ENCODE peak calls at places on chromosomes 1 and 21, in four cellular contexts. X is mesenchymal stem cell, S is H1, E is trophoblast cell. K is an unnamed sample.

GRCh38 chr1:98870959-98871903 is 133.4 kb downstream of the PLPPR5 start:
- DNase-seq in X (no peak), S (no peak), E (no peak), K (no peak)

GRCh38 chr1:205714190-205714905 is 34.0 kb upstream of the SLC45A3 start:
- DNase-seq in X (peak; percentile 39), S (no peak), E (peak; percentile 17), K (no peak)

GRCh38 chr1:183024352-183025337 is 1.4 kb downstream of the LAMC1 start:
- DNase-seq in X (peak; percentile 45), S (no peak), E (no peak), K (peak; percentile 14)

GRCh38 chr1:29245876-29246275 is 9.6 kb downstream of the PTPRU start:
- DNase-seq in X (peak; percentile 37), S (no peak), E (no peak), K (no peak)

GRCh38 chr1:63746129-63746864 is 27.5 kb upstream of the ROR1 start:
- DNase-seq in X (peak; percentile 45), S (no peak), E (no peak), K (no peak)

GRCh38 chr1:54558434-54559030 is 10.5 kb downstream of the ACOT11 start:
- DNase-seq in X (peak; percentile 9), S (no peak), E (no peak), K (no peak)

GRCh38 chr1:205229916-205230700 is 2.4 kb downstream of the TMCC2 start:
- DNase-seq in X (peak; percentile 15), S (no peak), E (no peak), K (no peak)

GRCh38 chr1:3869751-3870301 is 12.6 kb downstream of the DFFB start:
- DNase-seq in X (peak; percentile 57), S (no peak), E (peak; percentile 100), K (no peak)

GRCh38 chr1:228242313-228242864 is 34.5 kb downstream of the OBSCN start:
- DNase-seq in X (no peak), S (no peak), E (no peak), K (no peak)

GRCh38 chr1:238438296-238439275 is 547.9 kb upstream of the ZP4 start:
- DNase-seq in X (no peak), S (no peak), E (no peak), K (no peak)

GRCh38 chr1:119743776-119744597 is 24.7 kb downstream of the HMGCS2 start:
- DNase-seq in X (peak; percentile 80), S (peak; percentile 49), E (peak; percentile 56), K (peak; percentile 81)

GRCh38 chr1:110390096-110390495 is 730 bp downstream of the SLC16A4 start:
- DNase-seq in X (peak; percentile 68), S (no peak), E (peak; percentile 90), K (no peak)

GRCh38 chr1:41005876-41006275 is 15.6 kb downstream of the SLFNL1 start:
- DNase-seq in X (no peak), S (no peak), E (no peak), K (no peak)

GRCh38 chr1:204407314-204407971 is 4.2 kb downstream of the PPP1R15B start:
- DNase-seq in X (peak; percentile 23), S (no peak), E (no peak), K (no peak)

GRCh38 chr21:44650265-44650972 is 4.0 kb downstream of the KRTAP12-4 start:
- DNase-seq in X (no peak), S (no peak), E (no peak), K (no peak)

GRCh38 chr1:91476538-91477217 is 24.0 kb upstream of the CDC7 start:
- DNase-seq in X (no peak), S (no peak), E (no peak), K (no peak)

GRCh38 chr1:30192969-30193630 is 530.3 kb downstream of the MATN1 start:
- DNase-seq in X (no peak), S (no peak), E (no peak), K (no peak)

GRCh38 chr1:10753279-10753678 is 43.2 kb downstream of the CASZ1 start:
- DNase-seq in X (no peak), S (no peak), E (no peak), K (no peak)

GRCh38 chr1:218620956-218621355 is 275.8 kb downstream of the TGFB2 start:
- DNase-seq in X (no peak), S (no peak), E (no peak), K (no peak)

GRCh38 chr1:92653605-92654381 is 131.1 kb downstream of the EVI5 start:
- DNase-seq in X (no peak), S (no peak), E (peak; percentile 2), K (no peak)

GRCh38 chr1:197481101-197481500 is 213.0 kb downstream of the CRB1 start:
- DNase-seq in X (peak; percentile 25), S (no peak), E (no peak), K (no peak)

GRCh38 chr1:235997916-235998315 is 67.0 kb downstream of the NID1 start:
- DNase-seq in X (no peak), S (no peak), E (peak; percentile 54), K (no peak)

DNA sequence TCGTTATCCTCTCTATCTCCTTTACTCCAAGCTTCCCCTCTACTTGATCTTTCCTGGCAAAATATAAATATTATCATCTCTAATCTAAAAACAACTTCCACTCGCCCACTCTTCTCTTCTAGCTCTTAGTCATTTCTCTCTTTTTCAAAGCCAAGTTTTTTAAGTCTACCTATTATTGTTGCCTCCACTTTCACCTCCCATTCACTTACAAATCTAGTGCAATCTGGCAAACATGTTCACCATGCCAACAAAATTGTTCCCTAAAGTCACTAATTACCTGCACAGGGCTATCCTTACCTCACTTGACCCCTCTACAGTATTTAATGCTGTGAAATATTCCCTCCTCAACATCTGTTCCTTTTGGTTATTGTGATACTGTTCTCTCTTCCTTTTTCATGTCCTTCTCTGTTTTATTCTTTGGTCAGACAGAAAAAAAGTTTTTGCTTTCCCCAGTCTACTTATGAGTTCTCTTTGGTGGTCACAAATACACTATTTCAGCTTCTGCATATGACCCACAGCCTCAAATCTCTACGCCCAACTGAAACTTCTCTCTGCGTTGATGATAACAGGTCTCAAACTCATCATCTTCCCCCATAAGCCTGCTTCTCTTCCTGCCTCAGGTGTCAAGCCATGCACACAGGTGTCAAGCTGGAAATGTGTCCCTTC is 31.9 kb upstream of the RAP1A start:
- DNase-seq in X (no peak), S (no peak), E (no peak), K (no peak)
- H2BK12ac ChIP-seq in X (no peak overlapping the region), S (no peak overlapping the region), E (no peak overlapping the region), K (no peak overlapping the region)

GRCh38 chr1:208219659-208220282 is 24.4 kb downstream of the PLXNA2 start:
- DNase-seq in X (peak; percentile 89), S (no peak), E (peak; percentile 92), K (no peak)
- H3K4me2 ChIP-seq in X (no peak overlapping the region), S (no peak overlapping the region), E (peak overlapping the region; percentile 49), K (no peak overlapping the region)

GRCh38 chr1:180206581-180206980 is 23.5 kb upstream of the LHX4 start:
- DNase-seq in X (no peak), S (no peak), E (no peak), K (no peak)
- H3K4me3 ChIP-seq in X (no peak overlapping the region), S (no peak overlapping the region), E (no peak overlapping the region), K (no peak overlapping the region)

DNA sequence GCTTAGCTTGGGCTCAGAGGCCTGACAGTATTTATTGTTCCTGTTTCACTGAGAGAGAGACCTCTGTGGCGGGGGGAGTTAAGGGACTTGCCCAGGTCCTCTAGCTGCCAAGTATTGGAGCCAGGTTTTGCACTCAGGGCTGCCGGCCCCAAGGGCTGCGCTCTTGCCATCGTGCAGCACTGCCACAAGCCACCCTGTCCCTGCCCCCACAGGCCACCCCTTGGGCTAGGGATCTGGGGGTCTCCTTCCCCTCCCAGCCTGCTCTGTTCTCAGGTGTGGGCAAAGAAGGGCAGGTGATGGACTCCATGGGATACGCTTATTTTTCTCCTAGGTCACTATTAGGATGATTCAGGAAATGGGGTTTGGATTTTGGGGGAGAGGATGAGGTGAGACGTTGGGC is 8.7 kb downstream of the KIAA1614 start:
- DNase-seq in X (no peak), S (no peak), E (no peak), K (no peak)
- H2BK12ac ChIP-seq in X (no peak overlapping the region), S (peak overlapping the region; percentile 75), E (no peak overlapping the region), K (peak overlapping the region; percentile 58)

DNA sequence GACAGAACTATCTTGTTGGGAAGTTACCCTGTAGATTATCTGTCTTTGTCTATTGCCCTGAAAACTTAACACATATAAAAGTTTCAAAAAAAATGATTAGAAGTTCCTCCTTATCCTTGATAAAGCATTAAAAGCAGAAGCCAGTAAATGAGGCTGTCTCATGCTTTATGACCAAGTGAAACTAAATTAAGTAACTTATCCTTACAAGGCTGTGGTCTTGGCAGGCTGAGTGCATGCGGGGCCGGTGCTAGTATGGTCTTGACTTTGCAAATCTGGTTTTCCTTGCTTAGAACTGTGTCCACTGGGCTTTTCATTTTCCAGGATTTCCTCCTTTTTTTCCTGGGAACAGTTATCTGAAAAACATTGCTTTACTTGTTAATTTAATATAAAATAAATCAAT is 43.1 kb downstream of the PCNX2 start:
- DNase-seq in X (no peak), S (no peak), E (no peak), K (no peak)
- H3K4me2 ChIP-seq in X (no peak overlapping the region), S (no peak overlapping the region), E (no peak overlapping the region), K (no peak overlapping the region)

GRCh38 chr1:224622831-224623230 is 6.7 kb downstream of the CNIH3 start:
- DNase-seq in X (no peak), S (no peak), E (no peak), K (no peak)

GRCh38 chr1:224623310-224623714 is 7.2 kb downstream of the CNIH3 start:
- DNase-seq in X (peak; percentile 85), S (no peak), E (no peak), K (no peak)

GRCh38 chr1:224623743-224624333 is 7.7 kb downstream of the CNIH3 start:
- DNase-seq in X (peak; percentile 98), S (no peak), E (no peak), K (no peak)

GRCh38 chr1:224620105-224620504 is 4.0 kb downstream of the CNIH3 start:
- DNase-seq in X (no peak), S (no peak), E (no peak), K (no peak)

GRCh38 chr1:224621813-224622682 is 5.9 kb downstream of the CNIH3 start:
- DNase-seq in X (no peak), S (no peak), E (no peak), K (no peak)
- H3K4me3 ChIP-seq in X (peak overlapping the region; percentile 100), S (no peak overlapping the region), E (no peak overlapping the region), K (no peak overlapping the region)

GRCh38 chr1:181714428-181714827 is 231.1 kb downstream of the CACNA1E start:
- DNase-seq in X (no peak), S (no peak), E (no peak), K (no peak)
- H2BK12ac ChIP-seq in X (no peak overlapping the region), S (peak overlapping the region; percentile 63), E (no peak overlapping the region), K (no peak overlapping the region)

DNA sequence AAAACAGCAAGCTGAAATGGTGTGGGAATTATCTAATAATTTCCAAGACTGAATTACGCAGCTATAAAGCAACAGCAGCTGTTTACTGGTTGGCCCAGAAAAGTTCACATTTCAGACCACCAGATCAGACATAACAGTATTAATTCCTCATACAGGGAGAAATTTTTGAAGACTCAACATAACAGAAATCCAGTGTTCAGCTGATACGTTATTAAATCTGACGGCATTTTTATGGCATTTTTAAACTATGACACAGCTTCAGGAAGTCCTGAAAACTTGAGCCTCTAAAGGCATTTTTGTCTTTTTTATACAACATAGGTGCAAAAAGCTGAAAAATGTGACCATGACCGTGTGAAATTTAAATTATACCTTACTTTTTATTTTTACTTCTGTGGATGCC is 91.2 kb downstream of the APP start:
- DNase-seq in X (no peak), S (no peak), E (no peak), K (no peak)
- H3K4me2 ChIP-seq in X (no peak overlapping the region), S (no peak overlapping the region), E (no peak overlapping the region), K (no peak overlapping the region)